ENCODE peak calls at places on chromosomes 2 and 18, in ten cellular contexts. N is keratinocyte, Z is PC-3, L is tibial artery, J is adrenal gland, G is RWPE1, E is brain microvascular endothelial cell, U is left ventricle myocardium inferior, A is Panc1, C is dorsolateral prefrontal cortex. X is an unnamed sample.

GRCh38 chr2:71926860-71927756 is 220.6 kb downstream of the CYP26B1 start:
- DNase-seq in G (no peak), U (no peak), L (no peak), E (no peak), A (no peak), J (no peak), C (no peak), Z (no peak), N (no peak), X (no peak)

GRCh38 chr2:101440127-101440738 is 34.7 kb downstream of the RFX8 start:
- DNase-seq in E (peak), J (no peak), Z (no peak), A (no peak), G (no peak), U (peak), L (no peak), N (no peak), C (no peak), X (no peak)

GRCh38 chr18:8607776-8608682 is 1.2 kb upstream of the RAB12 start:
- DNase-seq in C (no peak), Z (no peak), U (no peak), J (no peak), N (no peak), G (no peak), L (no peak), E (no peak), A (no peak), X (no peak)

GRCh38 chr2:85584857-85585780 is 888 bp downstream of the VAMP5 start:
- DNase-seq in Z (peak), L (no peak), U (no peak), N (no peak), E (no peak), A (peak), C (no peak), J (peak), G (peak), X (no peak)

GRCh38 chr2:113974727-113975126 is 84.8 kb downstream of the ACTR3 start:
- DNase-seq in A (no peak), N (no peak), C (no peak), E (no peak), Z (no peak), G (no peak), U (no peak), L (no peak), J (no peak), X (no peak)

GRCh38 chr2:9967053-9967775 is 15.7 kb downstream of the GRHL1 start:
- DNase-seq in A (no peak), C (no peak), Z (peak), N (no peak), L (no peak), U (no peak), E (no peak), J (no peak), G (no peak), X (no peak)

GRCh38 chr18:48534364-48534763 is 4.5 kb upstream of the CTIF start:
- DNase-seq in G (no peak), L (no peak), U (no peak), J (peak), C (no peak), N (no peak), A (no peak), E (peak), Z (no peak), X (no peak)

GRCh38 chr18:55489034-55489741 is 98.8 kb downstream of the TCF4 start:
- DNase-seq in E (no peak), Z (no peak), J (no peak), L (no peak), A (no peak), U (no peak), C (no peak), G (no peak), N (no peak), X (no peak)

GRCh38 chr2:45691152-45691551 is 39.7 kb downstream of the PRKCE start:
- DNase-seq in L (no peak), C (no peak), E (no peak), J (peak), A (no peak), N (no peak), Z (no peak), G (no peak), U (no peak), X (no peak)

GRCh38 chr2:203543898-203544328 is 8.8 kb upstream of the RAPH1 start:
- DNase-seq in C (no peak), G (no peak), E (no peak), J (no peak), L (no peak), N (no peak), U (no peak), A (no peak), Z (no peak), X (no peak)

GRCh38 chr2:118224888-118225264 is 136.6 kb downstream of the INSIG2 start:
- DNase-seq in G (no peak), A (no peak), E (no peak), J (no peak), U (no peak), C (no peak), N (no peak), Z (no peak), L (no peak), X (no peak)

GRCh38 chr2:21836766-21837543 is 713.2 kb downstream of the TDRD15 start:
- DNase-seq in C (no peak), Z (no peak), E (peak), U (no peak), L (no peak), G (no peak), J (no peak), N (no peak), A (no peak), X (no peak)

GRCh38 chr2:215379948-215380347 is 55.9 kb downstream of the FN1 start:
- DNase-seq in U (no peak), A (no peak), E (no peak), G (no peak), N (no peak), L (no peak), J (no peak), C (no peak), Z (no peak), X (no peak)

GRCh38 chr2:215376103-215376780 is 59.6 kb downstream of the FN1 start:
- DNase-seq in J (no peak), E (peak), L (no peak), Z (no peak), C (no peak), N (no peak), A (no peak), G (no peak), U (no peak), X (no peak)

GRCh38 chr2:215379039-215379438 is 56.8 kb downstream of the FN1 start:
- DNase-seq in Z (no peak), A (no peak), U (no peak), E (no peak), J (no peak), G (no peak), C (no peak), N (no peak), L (no peak), X (no peak)

GRCh38 chr2:215377283-215377682 is 58.6 kb downstream of the FN1 start:
- DNase-seq in N (no peak), Z (no peak), L (no peak), C (no peak), E (peak), G (no peak), J (no peak), U (no peak), A (no peak), X (no peak)

DNA sequence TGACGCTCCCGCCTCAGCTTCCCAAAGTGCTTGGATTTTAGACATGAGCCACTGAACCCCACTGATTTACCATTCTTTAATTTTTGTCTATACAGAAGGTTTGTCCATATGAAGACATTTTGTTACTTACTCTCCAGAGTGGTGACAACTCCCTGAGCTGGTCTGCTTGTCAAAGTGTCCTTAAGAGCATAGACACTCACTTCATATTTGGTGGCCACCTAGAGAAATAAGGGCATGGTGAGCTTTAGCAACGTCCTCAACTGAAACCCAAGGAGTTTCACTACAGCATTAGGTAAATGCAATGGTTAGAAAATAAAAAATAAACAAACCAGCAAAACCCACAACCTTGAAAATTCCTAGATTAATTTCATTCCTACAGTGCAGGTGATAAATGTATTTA is 57.8 kb downstream of the FN1 start:
- DNase-seq in Z (no peak), L (no peak), U (no peak), N (no peak), E (no peak), A (no peak), J (no peak), C (no peak), G (no peak), X (no peak)
- H3K27ac ChIP-seq in Z (no peak), L (peak), U (no peak), N (no peak), E (no peak), A (no peak), J (no peak), C (no peak), G (no peak), X (no peak)

DNA sequence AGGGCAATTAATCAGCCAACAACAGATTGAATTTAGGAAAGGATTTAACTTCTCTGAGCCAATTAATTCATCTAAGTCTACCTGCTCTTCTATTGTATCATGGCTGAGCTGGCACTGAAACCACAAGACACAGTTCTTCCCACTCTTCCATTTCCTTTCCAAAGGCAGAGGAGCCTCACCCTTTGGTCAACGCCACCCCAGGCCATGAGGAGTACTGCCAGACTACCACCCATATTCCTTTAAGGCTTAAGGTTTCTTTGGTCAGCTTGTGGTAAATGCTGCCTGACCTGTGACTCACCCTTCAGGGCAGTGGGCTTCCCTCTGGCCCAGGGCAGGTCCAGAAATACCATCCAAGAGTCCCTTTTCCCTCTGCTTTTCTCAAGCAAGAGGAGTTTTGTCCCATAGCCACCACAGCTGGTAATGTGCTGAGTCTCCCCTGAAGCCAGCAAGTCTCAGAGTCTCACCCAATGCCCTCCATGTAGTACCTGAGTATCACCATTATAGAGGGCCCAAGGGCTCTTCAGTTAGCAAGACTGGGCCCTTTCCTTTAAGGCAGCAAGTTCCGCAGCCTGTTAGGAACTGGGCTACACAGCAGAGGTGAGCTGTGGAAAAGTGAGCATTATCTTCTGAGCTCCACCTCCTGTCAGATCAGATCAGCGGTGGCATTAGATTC is 900.5 kb upstream of the CRIM1 start:
- DNase-seq in E (peak), G (no peak), N (no peak), L (no peak), A (no peak), J (no peak), Z (peak), U (no peak), C (no peak), X (no peak)
- TF ChIP-seq CTCF in E (peak), G (no peak), N (peak), L (no peak), A (no peak), J (no peak), Z (peak), U (no peak), C (no peak), X (no peak)

GRCh38 chr2:3289526-3289925 is 88.1 kb downstream of the EIPR1 start:
- DNase-seq in U (no peak), G (no peak), A (no peak), C (peak), Z (no peak), E (no peak), N (no peak), J (no peak), L (no peak), X (no peak)
- H3K27ac ChIP-seq in U (no peak), G (no peak), A (no peak), C (peak), Z (no peak), E (no peak), N (no peak), J (no peak), L (no peak), X (no peak)

GRCh38 chr18:10210077-10210476 is 244.4 kb upstream of the APCDD1 start:
- DNase-seq in C (no peak), L (no peak), Z (no peak), E (no peak), G (no peak), J (no peak), A (no peak), U (no peak), N (no peak), X (no peak)

GRCh38 chr18:10216809-10217208 is 237.6 kb upstream of the APCDD1 start:
- DNase-seq in G (no peak), C (no peak), Z (no peak), U (no peak), J (no peak), E (no peak), A (no peak), L (no peak), N (no peak), X (no peak)

GRCh38 chr18:10213526-10213925 is 240.9 kb upstream of the APCDD1 start:
- DNase-seq in L (no peak), U (no peak), A (no peak), J (no peak), N (no peak), G (no peak), C (no peak), Z (peak), E (peak), X (no peak)

DNA sequence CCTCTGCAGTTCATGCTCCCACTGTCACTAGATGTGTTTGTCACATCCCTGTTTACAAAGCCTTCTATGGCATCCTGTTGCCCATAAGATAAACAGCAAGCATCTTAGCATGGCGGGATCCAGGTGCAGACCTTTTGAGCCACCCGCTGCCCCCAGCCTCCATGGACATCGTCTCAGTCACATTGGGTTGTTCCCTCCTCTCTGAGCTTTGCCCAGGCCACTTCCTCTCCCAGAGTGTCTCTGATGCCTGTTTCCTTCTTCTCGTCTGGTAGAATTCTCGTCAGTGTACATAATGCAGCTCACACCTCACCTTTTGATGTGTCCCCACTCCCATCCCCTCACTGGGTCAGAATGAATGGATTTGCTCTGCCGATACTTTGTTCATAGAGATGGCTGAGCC is 239.0 kb upstream of the APCDD1 start:
- DNase-seq in U (no peak), A (no peak), E (no peak), N (no peak), G (no peak), L (no peak), C (no peak), Z (no peak), J (no peak), X (no peak)
- TF ChIP-seq CTCF in U (no peak), A (no peak), E (no peak), N (no peak), G (no peak), L (no peak), C (no peak), Z (no peak), J (no peak), X (no peak)

GRCh38 chr18:2716394-2717326 is 61.1 kb downstream of the SMCHD1 start:
- DNase-seq in N (no peak), U (peak), Z (no peak), L (no peak), E (no peak), J (no peak), G (no peak), C (no peak), A (no peak), X (no peak)
- H3K27ac ChIP-seq in N (no peak), U (peak), Z (no peak), L (no peak), E (no peak), J (no peak), G (no peak), C (no peak), A (no peak), X (no peak)

GRCh38 chr18:22330508-22330907 is 87.2 kb downstream of the CTAGE1 start:
- DNase-seq in E (no peak), A (no peak), L (no peak), G (no peak), U (no peak), C (no peak), Z (no peak), N (no peak), J (no peak), X (no peak)

GRCh38 chr18:22336406-22336805 is 81.3 kb downstream of the CTAGE1 start:
- DNase-seq in N (no peak), L (no peak), U (no peak), E (no peak), J (peak), Z (no peak), C (no peak), A (no peak), G (no peak), X (no peak)

GRCh38 chr18:22337311-22337710 is 80.4 kb downstream of the CTAGE1 start:
- DNase-seq in Z (no peak), C (no peak), J (peak), G (no peak), U (no peak), L (no peak), A (no peak), E (peak), N (no peak), X (no peak)

GRCh38 chr18:22335644-22336275 is 82.0 kb downstream of the CTAGE1 start:
- DNase-seq in L (no peak), C (no peak), A (no peak), Z (no peak), N (no peak), E (no peak), J (peak), G (no peak), U (no peak), X (no peak)

DNA sequence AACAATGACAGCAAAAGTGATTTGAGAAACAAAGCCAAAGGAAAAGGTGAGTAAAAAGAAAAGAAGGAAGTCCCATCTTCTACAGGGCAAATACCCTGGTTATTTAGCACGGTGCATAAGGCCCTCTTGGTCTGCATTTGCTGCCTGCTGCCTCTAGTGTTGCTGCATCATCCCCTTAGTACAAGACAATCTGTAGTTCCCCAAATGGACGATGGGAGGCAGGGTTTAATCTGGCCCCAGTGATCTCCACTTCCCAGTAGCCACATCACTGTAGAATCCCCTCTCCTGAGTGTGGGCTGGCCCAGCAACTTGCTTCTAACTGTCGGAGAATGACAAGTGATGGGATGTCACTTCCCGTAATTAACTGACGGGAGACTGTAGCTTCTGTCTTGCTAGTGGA is 85.1 kb downstream of the CTAGE1 start:
- DNase-seq in U (no peak), C (no peak), N (no peak), E (no peak), L (no peak), A (no peak), G (no peak), Z (no peak), J (no peak), X (no peak)
- TF ChIP-seq CTCF in U (no peak), C (no peak), N (no peak), E (peak), L (no peak), A (no peak), G (no peak), Z (peak), J (no peak), X (no peak)

DNA sequence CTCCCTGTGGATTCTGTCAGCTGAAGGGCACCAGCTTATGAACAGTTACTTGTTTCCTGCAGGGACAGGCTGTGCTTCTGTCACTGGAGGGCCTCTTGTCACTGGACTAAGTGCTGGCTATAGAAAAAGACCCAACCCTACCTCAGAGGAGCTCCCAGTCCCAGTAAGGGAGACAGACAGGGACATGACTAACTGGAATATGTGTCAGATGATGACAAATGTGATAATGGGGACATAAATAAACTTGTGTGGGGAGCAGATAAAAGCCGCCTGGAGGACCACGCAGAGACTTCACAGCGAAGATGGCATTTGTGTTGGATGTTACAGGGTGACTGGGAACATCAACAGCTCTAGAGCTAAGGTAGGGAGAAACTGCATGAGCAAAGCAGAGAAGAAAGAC is 95.0 kb downstream of the MAPRE2 start:
- DNase-seq in Z (no peak), E (no peak), L (no peak), N (no peak), G (no peak), A (no peak), U (no peak), C (no peak), J (no peak), X (no peak)
- H3K27ac ChIP-seq in Z (no peak), E (no peak), L (no peak), N (no peak), G (no peak), A (no peak), U (peak), C (peak), J (peak), X (no peak)

DNA sequence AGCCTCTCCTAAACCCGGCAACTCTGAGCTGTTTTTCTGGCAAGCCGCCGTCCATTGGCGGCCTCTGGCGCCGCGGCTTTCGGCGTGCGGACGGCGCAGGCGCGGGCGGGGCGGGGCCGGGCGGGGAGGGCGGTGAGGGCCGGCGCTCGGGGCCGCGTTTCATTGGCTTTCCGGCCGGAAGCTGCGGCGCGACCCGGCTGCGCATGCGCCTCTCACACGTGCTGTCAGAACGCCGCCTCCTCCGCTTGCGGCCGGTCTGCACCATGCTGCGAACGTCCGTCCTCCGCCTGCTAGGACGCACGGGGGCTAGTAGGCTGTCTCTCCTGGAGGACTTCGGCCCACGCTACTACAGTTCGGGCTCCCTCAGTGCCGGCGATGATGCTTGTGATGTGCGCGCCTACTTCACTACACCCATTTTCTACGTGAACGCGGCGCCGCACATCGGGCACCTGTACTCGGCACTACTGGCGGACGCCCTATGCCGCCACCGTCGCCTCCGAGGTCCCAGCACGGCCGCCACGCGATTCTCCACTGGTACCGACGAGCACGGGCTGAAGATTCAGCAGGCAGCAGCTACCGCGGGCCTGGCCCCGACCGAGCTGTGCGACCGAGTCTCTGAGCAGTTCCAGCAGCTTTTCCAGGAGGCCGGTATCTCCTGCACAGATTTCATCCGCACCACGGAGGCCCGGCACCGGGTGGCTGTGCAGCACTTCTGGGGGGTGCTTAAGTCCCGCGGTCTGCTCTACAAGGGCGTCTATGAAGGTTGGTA is at the start of gene MARS2:
- DNase-seq in C (peak), U (peak), N (no peak), L (peak), A (peak), J (peak), E (peak), Z (peak), G (peak), X (peak)
- TF ChIP-seq CTCF in C (peak), U (no peak), N (no peak), L (no peak), A (no peak), J (no peak), E (no peak), Z (no peak), G (no peak), X (no peak)

GRCh38 chr2:24247592-24247991 is 72.7 kb downstream of the FAM228A start:
- DNase-seq in Z (no peak), G (no peak), E (no peak), N (no peak), J (no peak), U (no peak), L (no peak), A (no peak), C (no peak), X (no peak)
- H3K27ac ChIP-seq in Z (no peak), G (no peak), E (no peak), N (no peak), J (no peak), U (no peak), L (no peak), A (no peak), C (no peak), X (no peak)